ENCODE peak calls at places on chromosomes 3 and 15, in nine cellular contexts. P is fibroblast of the aortic adventitia, E is EH, U is nucleus accumbens, K is HEK293T, G is OCI-LY7, S is left kidney, H is amniotic stem cell, C is EL. T is an unnamed sample.

GRCh38 chr3:10706156-10707088 is 109.6 kb upstream of the SLC6A11 start:
- DNase-seq in K (no peak), P (no peak), S (peak), C (no peak), G (peak), H (no peak), E (no peak), U (no peak), T (no peak)

GRCh38 chr15:78391781-78392180 is 46.2 kb upstream of the IREB2 start:
- DNase-seq in G (no peak), U (no peak), H (no peak), E (no peak), P (no peak), C (no peak), K (no peak), S (no peak), T (no peak)

GRCh38 chr15:101269479-101270223 is 7.6 kb downstream of the SELENOS start:
- DNase-seq in C (no peak), S (no peak), P (no peak), U (no peak), K (peak), G (no peak), E (peak), H (no peak), T (peak)

GRCh38 chr15:69657626-69658025 is 205.0 kb downstream of the RPLP1 start:
- DNase-seq in C (no peak), U (no peak), G (no peak), K (no peak), H (no peak), S (no peak), E (no peak), P (no peak), T (no peak)

GRCh38 chr15:33621156-33621555 is 310.4 kb downstream of the RYR3 start:
- DNase-seq in K (no peak), C (no peak), S (no peak), G (no peak), E (no peak), H (no peak), P (no peak), U (no peak), T (no peak)

GRCh38 chr3:170768334-170768801 is 101.6 kb downstream of the RPL22L1 start:
- DNase-seq in H (no peak), S (no peak), C (peak), K (no peak), P (no peak), E (peak), G (no peak), U (no peak), T (peak)

GRCh38 chr3:89221913-89222312 is 114.5 kb downstream of the EPHA3 start:
- DNase-seq in G (no peak), C (no peak), U (no peak), P (no peak), E (no peak), S (no peak), K (no peak), H (no peak), T (no peak)

GRCh38 chr3:2657408-2657807 is 452.8 kb downstream of the IL5RA start:
- DNase-seq in K (no peak), S (no peak), E (no peak), C (no peak), G (no peak), U (no peak), H (no peak), P (peak), T (no peak)

GRCh38 chr3:197958346-197958745 is 1.7 kb upstream of the LMLN start:
- DNase-seq in C (no peak), E (no peak), H (no peak), S (no peak), U (no peak), P (no peak), K (no peak), G (no peak), T (no peak)

GRCh38 chr3:24640330-24640877 is 145.8 kb upstream of the THRB start:
- DNase-seq in U (no peak), C (peak), K (peak), G (no peak), H (no peak), E (peak), S (peak), P (peak), T (peak)

GRCh38 chr3:188177721-188178120 is 23.8 kb downstream of the LPP start:
- DNase-seq in C (no peak), E (no peak), K (no peak), G (no peak), H (no peak), P (no peak), S (no peak), U (no peak), T (no peak)

GRCh38 chr3:45684327-45684892 is 4.8 kb upstream of the SACM1L start:
- DNase-seq in P (no peak), K (no peak), G (no peak), H (no peak), E (no peak), C (no peak), U (no peak), S (peak), T (peak)

GRCh38 chr15:26967719-26968269 is 3.2 kb upstream of the GABRG3 start:
- DNase-seq in K (no peak), U (peak), G (no peak), E (no peak), S (peak), H (no peak), P (no peak), C (no peak), T (no peak)

GRCh38 chr3:71339049-71339448 is 244.5 kb downstream of the FOXP1 start:
- DNase-seq in E (no peak), H (no peak), C (no peak), S (no peak), G (no peak), U (no peak), P (no peak), K (no peak), T (peak)

GRCh38 chr3:175150812-175151411 is 291.8 kb downstream of the NAALADL2 start:
- DNase-seq in P (no peak), U (no peak), K (peak), E (no peak), H (no peak), G (no peak), S (peak), C (no peak), T (peak)

GRCh38 chr3:148600902-148601765 is 96.6 kb upstream of the AGTR1 start:
- DNase-seq in H (no peak), G (no peak), C (no peak), U (no peak), S (peak), K (no peak), E (no peak), P (no peak), T (peak)

GRCh38 chr3:154972951-154973350 is 107.2 kb upstream of the MME start:
- DNase-seq in P (peak), U (no peak), G (no peak), K (no peak), S (no peak), C (peak), E (peak), H (no peak), T (no peak)

GRCh38 chr3:101513419-101513986 is 491 bp upstream of the SENP7 start:
- DNase-seq in H (peak), G (no peak), E (no peak), U (no peak), K (no peak), P (no peak), C (no peak), S (no peak), T (no peak)

GRCh38 chr3:4656059-4656458 is 162.9 kb downstream of the ITPR1 start:
- DNase-seq in U (peak), G (peak), H (peak), P (peak), K (peak), C (peak), E (peak), S (peak), T (peak)

GRCh38 chr3:111151438-111151837 is 79.8 kb downstream of the NECTIN3 start:
- DNase-seq in C (peak), E (peak), K (no peak), U (no peak), P (peak), S (peak), G (no peak), H (peak), T (no peak)

GRCh38 chr3:182464513-182465145 is 328.7 kb upstream of the ATP11B start:
- DNase-seq in G (no peak), H (no peak), E (no peak), C (no peak), K (no peak), P (no peak), S (no peak), U (no peak), T (peak)

GRCh38 chr3:28836199-28836598 is 444.7 kb upstream of the RBMS3 start:
- DNase-seq in E (peak), C (peak), H (no peak), P (no peak), G (no peak), S (no peak), U (no peak), K (no peak), T (no peak)

GRCh38 chr15:48802867-48803266 is 8.0 kb downstream of the CEP152 start:
- DNase-seq in S (no peak), G (no peak), U (no peak), K (no peak), P (peak), E (peak), H (peak), C (peak), T (peak)

GRCh38 chr15:97992831-97993230 is 32.3 kb downstream of the ARRDC4 start:
- DNase-seq in K (no peak), U (no peak), S (no peak), G (no peak), C (no peak), H (no peak), P (no peak), E (no peak), T (no peak)

GRCh38 chr15:98805434-98806274 is 157.3 kb downstream of the IGF1R start:
- DNase-seq in G (no peak), C (no peak), U (no peak), E (no peak), K (peak), H (no peak), P (no peak), S (peak), T (peak)

GRCh38 chr3:141682921-141683320 is 55.2 kb upstream of the RNF7 start:
- DNase-seq in P (no peak), S (no peak), G (no peak), H (no peak), E (no peak), K (no peak), C (no peak), U (no peak), T (no peak)

GRCh38 chr15:52283281-52283680 is 12.3 kb downstream of the MYO5C start:
- DNase-seq in E (no peak), S (no peak), K (no peak), U (no peak), G (no peak), P (no peak), H (no peak), C (no peak), T (no peak)

GRCh38 chr3:129622933-129623332 is 16.5 kb upstream of the PLXND1 start:
- DNase-seq in S (no peak), U (no peak), E (no peak), P (no peak), H (no peak), C (no peak), G (no peak), K (no peak), T (no peak)

GRCh38 chr3:13544293-13544831 is 4.6 kb upstream of the FBLN2 start:
- DNase-seq in G (no peak), P (peak), E (peak), U (no peak), K (no peak), S (no peak), C (peak), H (peak), T (no peak)

GRCh38 chr3:105187340-105187739 is 179.4 kb upstream of the ALCAM start:
- DNase-seq in H (no peak), K (no peak), S (no peak), C (peak), G (no peak), U (no peak), P (no peak), E (peak), T (no peak)

GRCh38 chr3:112199622-112200316 is 66.7 kb upstream of the GCSAM start:
- DNase-seq in E (peak), S (no peak), C (peak), P (no peak), K (no peak), U (no peak), H (no peak), G (no peak), T (no peak)

GRCh38 chr3:83302091-83302490 is 1540.6 kb upstream of the GBE1 start:
- DNase-seq in K (no peak), G (no peak), C (no peak), P (no peak), H (no peak), S (no peak), U (no peak), E (no peak), T (no peak)

GRCh38 chr3:30751610-30752299 is 142.7 kb downstream of the GADL1 start:
- DNase-seq in S (peak), G (peak), C (peak), K (peak), U (no peak), H (no peak), P (peak), E (peak), T (peak)

GRCh38 chr15:84034831-84035753 is 200.5 kb upstream of the GOLGA6L4 start:
- DNase-seq in H (no peak), K (peak), E (peak), S (peak), P (peak), C (no peak), U (no peak), G (peak), T (peak)

GRCh38 chr15:97875513-97876285 is 84.8 kb upstream of the ARRDC4 start:
- DNase-seq in G (no peak), U (no peak), E (no peak), S (peak), H (no peak), C (no peak), K (no peak), P (no peak), T (no peak)

GRCh38 chr3:30290479-30290878 is 315.9 kb upstream of the TGFBR2 start:
- DNase-seq in C (no peak), K (no peak), H (no peak), P (no peak), G (no peak), U (no peak), S (no peak), E (no peak), T (no peak)

T was measured in NCI-H69.